ENCODE peak calls at places on chromosomes 7 and 10, in six cellular contexts. O is suprapubic skin, R is uterus, J is mammary epithelial cell, X is Panc1, L is ELR. B is an unnamed sample.

GRCh38 chr10:118633801-118634200 is 38.4 kb upstream of the PRLHR start:
- DNase-seq in O (no peak), R (no peak), J (no peak), X (no peak), L (no peak), B (no peak)

GRCh38 chr10:70777063-70777875 is 7.9 kb downstream of the TBATA start:
- DNase-seq in O (peak), R (no peak), J (no peak), X (no peak), L (no peak), B (no peak)

GRCh38 chr10:48552946-48553564 is 51.8 kb downstream of the ARHGAP22 start:
- DNase-seq in O (no peak), R (no peak), J (no peak), X (no peak), L (no peak), B (no peak)

GRCh38 chr7:134212576-134213546 is 85.7 kb downstream of the LRGUK start:
- DNase-seq in O (no peak), R (no peak), J (no peak), X (no peak), L (peak), B (no peak)

GRCh38 chr10:101301111-101301731 is 52.7 kb upstream of the BTRC start:
- DNase-seq in O (no peak), R (no peak), J (peak), X (no peak), L (peak), B (peak)

GRCh38 chr7:50637725-50638643 is 72.8 kb upstream of the DDC start:
- DNase-seq in O (no peak), R (no peak), J (no peak), X (no peak), L (no peak), B (no peak)

GRCh38 chr10:43420369-43421200 is 11.6 kb upstream of the HNRNPF start:
- DNase-seq in O (peak), R (peak), J (peak), X (no peak), L (peak), B (peak)

GRCh38 chr7:35519971-35520809 is 174.7 kb downstream of the HERPUD2 start:
- DNase-seq in O (no peak), R (peak), J (peak), X (peak), L (peak), B (peak)

GRCh38 chr7:117946201-117946633 is 73.0 kb upstream of the CTTNBP2 start:
- DNase-seq in O (no peak), R (no peak), J (peak), X (no peak), L (no peak), B (peak)

GRCh38 chr10:43253461-43254198 is 13.2 kb downstream of the RASGEF1A start:
- DNase-seq in O (peak), R (peak), J (no peak), X (no peak), L (no peak), B (no peak)

GRCh38 chr7:141220263-141220662 is 146.4 kb downstream of the TMEM178B start:
- DNase-seq in O (no peak), R (no peak), J (no peak), X (no peak), L (peak), B (no peak)

GRCh38 chr10:37992083-37992482 is 15.6 kb upstream of the ZNF25 start:
- DNase-seq in O (no peak), R (no peak), J (no peak), X (no peak), L (peak), B (no peak)

GRCh38 chr7:11266101-11266500 is 292.4 kb downstream of the PHF14 start:
- DNase-seq in O (no peak), R (no peak), J (no peak), X (no peak), L (no peak), B (no peak)

GRCh38 chr10:28769147-28769604 is 91.9 kb downstream of the BAMBI start:
- DNase-seq in O (no peak), R (no peak), J (no peak), X (no peak), L (no peak), B (no peak)

GRCh38 chr7:3068568-3068967 is 24.9 kb upstream of the CARD11 start:
- DNase-seq in O (no peak), R (no peak), J (no peak), X (no peak), L (no peak), B (no peak)

GRCh38 chr7:132933076-132933466 is 148.8 kb downstream of the CHCHD3 start:
- DNase-seq in O (no peak), R (no peak), J (peak), X (no peak), L (peak), B (no peak)

GRCh38 chr7:63039882-63040281 is 958.8 kb upstream of the ZNF722 start:
- DNase-seq in O (no peak), R (no peak), J (no peak), X (no peak), L (no peak), B (no peak)

GRCh38 chr7:80941206-80941758 is 22.4 kb upstream of the SEMA3C start:
- DNase-seq in O (no peak), R (no peak), J (peak), X (peak), L (peak), B (no peak)

GRCh38 chr7:129144834-129145668 is 544 bp downstream of the TSPAN33 start:
- DNase-seq in O (no peak), R (no peak), J (no peak), X (no peak), L (no peak), B (no peak)

GRCh38 chr7:115008465-115009114 is 86.7 kb downstream of the MDFIC start:
- DNase-seq in O (no peak), R (peak), J (no peak), X (no peak), L (peak), B (no peak)

GRCh38 chr7:155807805-155808550 is 4.3 kb downstream of the SHH start:
- DNase-seq in O (no peak), R (no peak), J (no peak), X (no peak), L (no peak), B (no peak)

GRCh38 chr7:150955519-150956394 is 22.4 kb downstream of the KCNH2 start:
- DNase-seq in O (no peak), R (peak), J (no peak), X (no peak), L (no peak), B (no peak)

GRCh38 chr10:131748831-131749766 is 151.7 kb upstream of the PPP2R2D start:
- DNase-seq in O (no peak), R (no peak), J (no peak), X (no peak), L (no peak), B (peak)

GRCh38 chr7:86904949-86905834 is 154.3 kb downstream of the ELAPOR2 start:
- DNase-seq in O (no peak), R (no peak), J (peak), X (no peak), L (peak), B (peak)

GRCh38 chr10:58867683-58868082 is 308.8 kb upstream of the PHYHIPL start:
- DNase-seq in O (no peak), R (no peak), J (no peak), X (no peak), L (no peak), B (no peak)

GRCh38 chr7:117116221-117116620 is 162.9 kb downstream of the ST7 start:
- DNase-seq in O (no peak), R (no peak), J (no peak), X (no peak), L (no peak), B (peak)

GRCh38 chr7:104852386-104852785 is 161.6 kb upstream of the KMT2E start:
- DNase-seq in O (no peak), R (no peak), J (no peak), X (no peak), L (no peak), B (no peak)

GRCh38 chr7:19772858-19773337 is 519 bp downstream of the TMEM196 start:
- DNase-seq in O (no peak), R (peak), J (peak), X (no peak), L (peak), B (no peak)

GRCh38 chr10:59708816-59709471 is 706 bp downstream of the SLC16A9 start:
- DNase-seq in O (no peak), R (peak), J (peak), X (no peak), L (no peak), B (peak)